ENCODE peak calls at places on chromosomes 3 and 15, in eight cellular contexts. Q is AML-193, H is fibroblast of villous mesenchyme, G is mesenteric fat pad, A is NCI-H1417, N is fibroblast of mammary gland, M is fibroblast of the conjunctiva, S is pancreas. L is an unnamed sample.

GRCh38 chr3:150729682-150730360 is 26.1 kb upstream of the ERICH6 start:
- DNase-seq in Q (no peak), H (no peak), G (no peak), A (no peak), N (no peak), M (no peak), S (no peak), L (no peak)

GRCh38 chr3:195394024-195394423 is 48.8 kb downstream of the ACAP2 start:
- DNase-seq in Q (no peak), H (no peak), G (no peak), A (no peak), N (no peak), M (no peak), S (no peak), L (no peak)

GRCh38 chr3:56837196-56837955 is 35.6 kb upstream of the ARHGEF3 start:
- DNase-seq in Q (no peak), H (no peak), G (no peak), A (no peak), N (no peak), M (no peak), S (no peak), L (no peak)

GRCh38 chr3:190382082-190382481 is 5.9 kb upstream of the CLDN16 start:
- DNase-seq in Q (no peak), H (peak; percentile 40), G (no peak), A (no peak), N (peak; percentile 96), M (peak; percentile 51), S (no peak), L (no peak)

GRCh38 chr3:197297476-197298340 is 704 bp downstream of the DLG1 start:
- DNase-seq in Q (peak; percentile 83), H (peak; percentile 86), G (peak; percentile 96), A (peak; percentile 97), N (peak; percentile 78), M (peak; percentile 68), S (peak; percentile 94), L (peak; percentile 94)

GRCh38 chr3:146187334-146187950 is 26.5 kb upstream of the PLOD2 start:
- DNase-seq in Q (peak; percentile 16), H (peak; percentile 48), G (no peak), A (peak; percentile 54), N (peak; percentile 63), M (no peak), S (no peak), L (no peak)

GRCh38 chr15:92803536-92803851 is 96.6 kb upstream of the CHD2 start:
- DNase-seq in Q (no peak), H (no peak), G (no peak), A (no peak), N (no peak), M (no peak), S (no peak), L (no peak)

GRCh38 chr3:169026543-169027181 is 636.9 kb downstream of the MECOM start:
- DNase-seq in Q (no peak), H (peak; percentile 55), G (no peak), A (peak; percentile 69), N (peak; percentile 97), M (peak; percentile 83), S (no peak), L (no peak)

GRCh38 chr3:150168694-150169093 is 198.0 kb upstream of the PFN2 start:
- DNase-seq in Q (no peak), H (no peak), G (no peak), A (no peak), N (peak; percentile 77), M (no peak), S (no peak), L (no peak)

GRCh38 chr3:131543714-131544113 is 40.9 kb upstream of the MRPL3 start:
- DNase-seq in Q (peak; percentile 8), H (peak; percentile 84), G (no peak), A (no peak), N (peak; percentile 98), M (peak; percentile 80), S (peak; percentile 87), L (peak; percentile 41)

GRCh38 chr15:66004618-66005262 is 135.4 kb downstream of the RAB11A start:
- DNase-seq in Q (peak; percentile 10), H (peak; percentile 44), G (no peak), A (no peak), N (peak; percentile 34), M (no peak), S (no peak), L (peak; percentile 62)

GRCh38 chr3:118990818-118991560 is 43.7 kb downstream of the IGSF11 start:
- DNase-seq in Q (no peak), H (no peak), G (no peak), A (no peak), N (no peak), M (no peak), S (no peak), L (no peak)

GRCh38 chr3:186458306-186459107 is 85.7 kb downstream of the CRYGS start:
- DNase-seq in Q (no peak), H (no peak), G (no peak), A (no peak), N (no peak), M (no peak), S (no peak), L (no peak)

GRCh38 chr3:32577621-32578556 is 7.2 kb upstream of the DYNC1LI1 start:
- DNase-seq in Q (peak; percentile 91), H (peak; percentile 59), G (no peak), A (no peak), N (peak; percentile 61), M (no peak), S (no peak), L (peak; percentile 9)

GRCh38 chr3:154243353-154243752 is 80.9 kb downstream of the DHX36 start:
- DNase-seq in Q (no peak), H (no peak), G (no peak), A (no peak), N (peak; percentile 81), M (peak; percentile 12), S (no peak), L (no peak)

GRCh38 chr3:14795996-14796395 is 22.8 kb upstream of the FGD5 start:
- DNase-seq in Q (no peak), H (no peak), G (peak; percentile 47), A (no peak), N (no peak), M (no peak), S (no peak), L (no peak)

GRCh38 chr15:51917493-51917892 is 54.1 kb downstream of the LEO1 start:
- DNase-seq in Q (peak; percentile 41), H (peak; percentile 34), G (no peak), A (peak; percentile 5), N (peak; percentile 43), M (no peak), S (no peak), L (no peak)

GRCh38 chr15:92954578-92954977 is 54.5 kb downstream of the CHD2 start:
- DNase-seq in Q (peak; percentile 28), H (no peak), G (no peak), A (peak; percentile 9), N (peak; percentile 29), M (no peak), S (no peak), L (no peak)